ENCODE peak calls at places on chromosomes 2 and 18, in eight cellular contexts. E, G, N, D, Y, L, O and I are unnamed samples.

GRCh38 chr2:232574674-232575403 is 24.4 kb downstream of the EIF4E2 start:
- DNase-seq in E (no peak), G (no peak), N (no peak), D (no peak), Y (no peak), L (no peak), O (peak), I (no peak)

GRCh38 chr2:156319811-156320490 is 12.6 kb downstream of the NR4A2 start:
- DNase-seq in E (no peak), G (no peak), N (no peak), D (no peak), Y (no peak), L (no peak), O (peak), I (no peak)

GRCh38 chr2:61493523-61493942 is 22.6 kb upstream of the USP34 start:
- DNase-seq in E (no peak), G (no peak), N (no peak), D (no peak), Y (no peak), L (no peak), O (no peak), I (no peak)

GRCh38 chr2:42864222-42864621 is 71.8 kb upstream of the HAAO start:
- DNase-seq in E (no peak), G (no peak), N (no peak), D (no peak), Y (no peak), L (no peak), O (no peak), I (no peak)

GRCh38 chr2:8802741-8803140 is 34.7 kb downstream of the KIDINS220 start:
- DNase-seq in E (no peak), G (no peak), N (no peak), D (no peak), Y (no peak), L (no peak), O (no peak), I (no peak)

GRCh38 chr2:44169155-44169898 is 652 bp downstream of the PPM1B start:
- DNase-seq in E (peak), G (peak), N (peak), D (peak), Y (peak), L (peak), O (peak), I (no peak)

GRCh38 chr2:202703091-202703490 is 68.3 kb downstream of the FAM117B start:
- DNase-seq in E (no peak), G (no peak), N (no peak), D (no peak), Y (no peak), L (no peak), O (no peak), I (no peak)

GRCh38 chr2:224507789-224508188 is 77.4 kb downstream of the CUL3 start:
- DNase-seq in E (no peak), G (no peak), N (no peak), D (no peak), Y (no peak), L (no peak), O (no peak), I (no peak)

GRCh38 chr2:148519013-148519412 is 125.5 kb upstream of the EPC2 start:
- DNase-seq in E (no peak), G (no peak), N (no peak), D (peak), Y (no peak), L (no peak), O (no peak), I (no peak)

GRCh38 chr2:219951111-219951510 is 323.7 kb downstream of the SLC4A3 start:
- DNase-seq in E (no peak), G (no peak), N (no peak), D (no peak), Y (no peak), L (no peak), O (no peak), I (no peak)

GRCh38 chr18:56085561-56085960 is 497.6 kb upstream of the TCF4 start:
- DNase-seq in E (no peak), G (no peak), N (no peak), D (no peak), Y (no peak), L (no peak), O (no peak), I (no peak)

GRCh38 chr18:46916551-46917107 is 678 bp downstream of the PIAS2 start:
- DNase-seq in E (peak), G (peak), N (no peak), D (peak), Y (peak), L (peak), O (no peak), I (no peak)